ENCODE peak calls at places on chromosomes 3 and 15, in four cellular contexts. One of them, this sample, is unnamed.
A peak's percentile ranks its signal among the peaks of the same experiment; 100 is the strongest.

GRCh38 chr15:58555168-58556027 is 123.6 kb downstream of the LIPC start:
- DNase-seq in HCT116: no peak
- DNase-seq in PC-9: no peak
- DNase-seq in GM23338: peak; percentile 68
- DNase-seq in this sample: no peak

GRCh38 chr3:93969443-93969842 is 4.3 kb downstream of the PROS1 start:
- DNase-seq in PC-9: no peak
- DNase-seq in GM23338: no peak
- DNase-seq in HCT116: peak; percentile 12
- DNase-seq in this sample: peak; percentile 54

GRCh38 chr3:57383421-57383820 is 90.9 kb upstream of the ASB14 start:
- DNase-seq in PC-9: no peak
- DNase-seq in HCT116: no peak
- DNase-seq in GM23338: no peak
- DNase-seq in this sample: no peak

GRCh38 chr3:13375464-13375863 is 44.7 kb downstream of the NUP210 start:
- DNase-seq in PC-9: no peak
- DNase-seq in GM23338: no peak
- DNase-seq in HCT116: no peak
- DNase-seq in this sample: no peak

GRCh38 chr3:134709563-134710312 is 58.9 kb upstream of the KY start:
- DNase-seq in PC-9: no peak
- DNase-seq in GM23338: peak; percentile 8
- DNase-seq in HCT116: no peak
- DNase-seq in this sample: peak; percentile 59

GRCh38 chr15:31503256-31503655 is 176.6 kb downstream of the KLF13 start:
- DNase-seq in HCT116: no peak
- DNase-seq in PC-9: no peak
- DNase-seq in GM23338: no peak
- DNase-seq in this sample: no peak

GRCh38 chr3:20173844-20174410 is 12.1 kb downstream of the SGO1 start:
- DNase-seq in GM23338: no peak
- DNase-seq in HCT116: no peak
- DNase-seq in PC-9: no peak
- DNase-seq in this sample: no peak

GRCh38 chr3:57053122-57053521 is 7.3 kb upstream of the SPATA12 start:
- DNase-seq in PC-9: no peak
- DNase-seq in HCT116: no peak
- DNase-seq in GM23338: no peak
- DNase-seq in this sample: no peak

GRCh38 chr3:12656850-12657249 is 7.1 kb downstream of the RAF1 start:
- DNase-seq in PC-9: no peak
- DNase-seq in GM23338: no peak
- DNase-seq in HCT116: no peak
- DNase-seq in this sample: no peak

GRCh38 chr3:127166501-127167065 is 26.3 kb upstream of the PRR23E start:
- DNase-seq in PC-9: no peak
- DNase-seq in GM23338: no peak
- DNase-seq in HCT116: no peak
- DNase-seq in this sample: no peak

GRCh38 chr3:58176185-58176530 is 34.6 kb downstream of the DNASE1L3 start:
- DNase-seq in GM23338: no peak
- DNase-seq in PC-9: no peak
- DNase-seq in HCT116: no peak
- DNase-seq in this sample: no peak

GRCh38 chr15:64464271-64465005 is 4.1 kb downstream of the ZNF609 start:
- DNase-seq in GM23338: no peak
- DNase-seq in PC-9: no peak
- DNase-seq in HCT116: no peak
- DNase-seq in this sample: peak; percentile 51

GRCh38 chr15:64461577-64462162 is 1.3 kb downstream of the ZNF609 start:
- DNase-seq in PC-9: no peak
- DNase-seq in HCT116: no peak
- DNase-seq in GM23338: peak; percentile 56
- DNase-seq in this sample: peak; percentile 56

GRCh38 chr15:64460737-64461576 is 579 bp downstream of the ZNF609 start:
- DNase-seq in HCT116: peak; percentile 35
- DNase-seq in GM23338: peak; percentile 65
- DNase-seq in PC-9: peak; percentile 33
- DNase-seq in this sample: peak; percentile 91

GRCh38 chr15:64460206-64460736 is at the start of gene ZNF609:
- DNase-seq in HCT116: peak; percentile 95
- DNase-seq in GM23338: peak; percentile 100
- DNase-seq in PC-9: peak; percentile 97
- DNase-seq in this sample: peak; percentile 96

DNA sequence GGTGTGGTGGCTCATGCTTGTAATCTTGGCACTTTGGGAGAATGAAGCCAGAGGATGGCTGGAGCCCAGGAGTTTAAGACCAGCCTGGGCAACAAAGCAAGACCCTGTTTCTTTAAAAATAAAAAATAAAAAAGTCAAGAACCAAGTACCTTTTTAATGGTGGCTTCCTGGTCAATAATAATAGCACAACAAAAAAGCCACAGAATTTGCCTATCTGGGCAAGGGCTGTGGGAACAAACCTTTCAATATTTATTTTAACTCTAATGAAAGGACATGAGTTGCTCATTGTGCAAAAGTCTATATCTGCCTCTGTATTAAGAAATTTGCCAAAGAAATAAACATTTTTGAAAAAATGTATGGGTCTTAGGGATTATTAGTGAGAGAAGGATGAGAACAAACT is 2.1 kb downstream of the ZNF609 start:
- DNase-seq in HCT116: no peak
- DNase-seq in GM23338: no peak
- DNase-seq in PC-9: no peak
- DNase-seq in this sample: no peak
- H3K4me3 ChIP-seq in HCT116: no peak overlapping the region
- H3K4me3 ChIP-seq in GM23338: peak overlapping the region; percentile 84
- H3K4me3 ChIP-seq in PC-9: no peak overlapping the region
- H3K4me3 ChIP-seq in this sample: peak overlapping the region; percentile 75

DNA sequence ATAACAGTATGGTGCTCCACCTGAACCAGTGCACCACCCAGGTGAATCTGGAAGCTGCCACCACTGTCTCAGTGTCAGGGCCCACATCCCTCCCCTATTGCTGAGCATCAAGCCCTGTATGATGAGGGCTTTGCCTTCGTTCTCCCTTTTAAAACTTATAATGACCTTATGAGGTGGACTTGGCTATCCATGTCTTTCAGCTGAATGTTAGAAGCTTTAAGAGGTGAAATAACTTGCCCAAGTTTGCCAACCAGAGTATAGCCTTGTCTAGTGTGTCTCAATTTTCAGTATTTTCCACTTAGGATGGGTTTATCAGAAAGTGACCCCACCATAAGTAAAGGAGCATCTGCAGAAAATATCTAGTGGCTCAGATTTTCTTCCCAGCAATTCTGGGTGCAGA is 87.8 kb downstream of the SHOX2 start:
- DNase-seq in HCT116: no peak
- DNase-seq in GM23338: no peak
- DNase-seq in PC-9: no peak
- DNase-seq in this sample: no peak
- H3K9me2 ChIP-seq in HCT116: no peaks in the 10 kb centered on the region
- H3K9me2 ChIP-seq in GM23338: no peaks in the 10 kb centered on the region
- H3K9me2 ChIP-seq in PC-9: no peaks in the 10 kb centered on the region
- H3K9me2 ChIP-seq in this sample: no peaks in the 10 kb centered on the region

DNA sequence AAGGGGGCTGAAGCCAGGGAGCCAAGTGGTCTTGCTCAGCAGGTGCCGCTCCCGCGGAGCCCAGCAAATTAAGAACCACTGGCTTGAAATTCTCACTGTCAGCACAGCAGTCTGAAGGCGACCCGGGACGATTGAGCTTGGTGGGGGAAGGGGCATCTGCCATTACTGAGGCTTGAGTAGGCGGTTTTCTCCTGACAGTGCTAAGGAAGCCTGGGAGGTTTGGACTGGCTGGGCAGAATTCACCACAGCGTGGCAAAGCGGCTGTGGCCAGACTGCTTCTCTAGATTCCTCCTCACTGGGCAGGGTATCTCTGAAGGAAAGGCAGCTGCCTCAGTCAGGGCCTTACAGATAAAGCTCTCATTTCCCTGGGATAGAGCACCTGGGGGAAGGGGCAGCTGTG is 57.0 kb upstream of the GPR149 start:
- DNase-seq in HCT116: no peak
- DNase-seq in GM23338: peak; percentile 11
- DNase-seq in PC-9: no peak
- DNase-seq in this sample: no peak
- H3K4me3 ChIP-seq in HCT116: no peak overlapping the region
- H3K4me3 ChIP-seq in GM23338: no peak overlapping the region
- H3K4me3 ChIP-seq in PC-9: no peak overlapping the region
- H3K4me3 ChIP-seq in this sample: no peak overlapping the region

GRCh38 chr3:188842628-188843027 is 329.1 kb upstream of the TPRG1 start:
- DNase-seq in GM23338: no peak
- DNase-seq in HCT116: no peak
- DNase-seq in PC-9: no peak
- DNase-seq in this sample: peak; percentile 70
- H3K9me2 ChIP-seq in GM23338: no peaks in the 10 kb centered on the region
- H3K9me2 ChIP-seq in HCT116: no peaks in the 10 kb centered on the region
- H3K9me2 ChIP-seq in PC-9: peaks cover 2% of the 10 kb centered on the region
- H3K9me2 ChIP-seq in this sample: no peaks in the 10 kb centered on the region

GRCh38 chr3:185049710-185050109 is 103.2 kb downstream of the C3orf70 start:
- DNase-seq in HCT116: no peak
- DNase-seq in PC-9: no peak
- DNase-seq in GM23338: peak; percentile 43
- DNase-seq in this sample: no peak
- H3K4me3 ChIP-seq in HCT116: no peak overlapping the region
- H3K4me3 ChIP-seq in PC-9: no peak overlapping the region
- H3K4me3 ChIP-seq in GM23338: no peak overlapping the region
- H3K4me3 ChIP-seq in this sample: no peak overlapping the region

GRCh38 chr15:89200182-89200581 is 21.2 kb downstream of the RLBP1 start:
- DNase-seq in GM23338: no peak
- DNase-seq in PC-9: no peak
- DNase-seq in HCT116: no peak
- DNase-seq in this sample: no peak
- H3K9me2 ChIP-seq in GM23338: no peaks in the 10 kb centered on the region
- H3K9me2 ChIP-seq in PC-9: no peaks in the 10 kb centered on the region
- H3K9me2 ChIP-seq in HCT116: no peaks in the 10 kb centered on the region
- H3K9me2 ChIP-seq in this sample: no peaks in the 10 kb centered on the region

GRCh38 chr3:157611176-157611575 is 108.0 kb upstream of the VEPH1 start:
- DNase-seq in GM23338: no peak
- DNase-seq in HCT116: no peak
- DNase-seq in PC-9: no peak
- DNase-seq in this sample: no peak

GRCh38 chr3:157608006-157608405 is 104.8 kb upstream of the VEPH1 start:
- DNase-seq in HCT116: no peak
- DNase-seq in GM23338: no peak
- DNase-seq in PC-9: no peak
- DNase-seq in this sample: no peak

GRCh38 chr3:157602424-157602823 is 99.2 kb upstream of the VEPH1 start:
- DNase-seq in GM23338: no peak
- DNase-seq in HCT116: no peak
- DNase-seq in PC-9: no peak
- DNase-seq in this sample: no peak

GRCh38 chr3:157605356-157605755 is 102.1 kb upstream of the VEPH1 start:
- DNase-seq in HCT116: no peak
- DNase-seq in PC-9: no peak
- DNase-seq in GM23338: no peak
- DNase-seq in this sample: no peak

GRCh38 chr3:157606392-157607197 is 103.4 kb upstream of the VEPH1 start:
- DNase-seq in GM23338: peak; percentile 90
- DNase-seq in PC-9: peak; percentile 68
- DNase-seq in HCT116: peak; percentile 54
- DNase-seq in this sample: peak; percentile 85
- H3K4me3 ChIP-seq in GM23338: no peak overlapping the region
- H3K4me3 ChIP-seq in PC-9: no peak overlapping the region
- H3K4me3 ChIP-seq in HCT116: no peak overlapping the region
- H3K4me3 ChIP-seq in this sample: peak overlapping the region; percentile 33